ENCODE peak calls at places on chromosomes 4 and X, in five cellular contexts. I is IMR-90, N is right cardiac atrium, E is GM23338, M is colonic mucosa. H is an unnamed sample. For H3K4me1, the result is how much of the 10 kb centered on the place peaks cover.

GRCh38 chr4:172270421-172270820 is 457.2 kb downstream of the GALNTL6 start:
- DNase-seq in I (no peak), N (no peak), E (no peak), M (no peak), H (no peak)

GRCh38 chr4:153427363-153428071 is 38.6 kb upstream of the TMEM131L start:
- DNase-seq in I (peak), N (no peak), E (no peak), M (no peak), H (no peak)

GRCh38 chr4:172815499-172816175 is 353.0 kb upstream of the GALNT7 start:
- DNase-seq in I (no peak), N (no peak), E (no peak), M (peak), H (no peak)

GRCh38 chr4:15920723-15921591 is 17.6 kb downstream of the FGFBP1 start:
- DNase-seq in I (peak), N (peak), E (no peak), M (peak), H (no peak)

GRCh38 chr4:158209825-158210807 is at the start of gene TMEM144:
- DNase-seq in I (peak), N (peak), E (peak), M (peak), H (peak)

GRCh38 chr4:144611850-144612249 is 34.1 kb upstream of the HHIP start:
- DNase-seq in I (peak), N (no peak), E (peak), M (no peak), H (no peak)

GRCh38 chr4:113131621-113132020 is 82.2 kb downstream of the ANK2 start:
- DNase-seq in I (no peak), N (no peak), E (no peak), M (no peak), H (no peak)

GRCh38 chr4:120056249-120056648 is 10.4 kb downstream of the MAD2L1 start:
- DNase-seq in I (peak), N (no peak), E (no peak), M (no peak), H (no peak)

GRCh38 chr4:165971941-165972340 is 98.9 kb downstream of the TLL1 start:
- DNase-seq in I (no peak), N (no peak), E (no peak), M (no peak), H (no peak)

GRCh38 chrX:39299615-39300014 is 498.4 kb downstream of the MID1IP1 start:
- DNase-seq in I (no peak), N (no peak), E (no peak), M (no peak), H (no peak)

GRCh38 chrX:155880586-155881157 is 473 bp upstream of the VAMP7 start:
- DNase-seq in I (no peak), N (no peak), E (no peak), M (no peak), H (no peak)

GRCh38 chr4:186932196-186932595 is 208.5 kb upstream of the FAT1 start:
- DNase-seq in I (no peak), N (no peak), E (no peak), M (no peak), H (no peak)

GRCh38 chr4:24971192-24971591 is 58.4 kb upstream of the CCDC149 start:
- DNase-seq in I (no peak), N (no peak), E (no peak), M (no peak), H (no peak)

GRCh38 chr4:102324725-102325124 is 20.6 kb downstream of the SLC39A8 start:
- DNase-seq in I (no peak), N (no peak), E (no peak), M (no peak), H (no peak)

GRCh38 chrX:53476371-53476770 is 42.2 kb upstream of the HSD17B10 start:
- DNase-seq in I (peak), N (no peak), E (no peak), M (no peak), H (no peak)

GRCh38 chr4:85084371-85085170 is 118.1 kb upstream of the WDFY3 start:
- DNase-seq in I (peak), N (no peak), E (peak), M (peak), H (no peak)

GRCh38 chrX:131046596-131046995 is 11.6 kb upstream of the ARHGAP36 start:
- DNase-seq in I (no peak), N (no peak), E (no peak), M (no peak), H (no peak)

GRCh38 chr4:55736605-55737183 is 82.9 kb upstream of the EXOC1L start:
- DNase-seq in I (peak), N (no peak), E (peak), M (no peak), H (no peak)

GRCh38 chr4:4853371-4853823 is 6.1 kb upstream of the MSX1 start:
- DNase-seq in I (no peak), N (no peak), E (peak), M (no peak), H (peak)

GRCh38 chr4:75243570-75243969 is 270.6 kb downstream of the RCHY1 start:
- DNase-seq in I (no peak), N (no peak), E (no peak), M (peak), H (no peak)

GRCh38 chr4:165584916-165585315 is 206.1 kb downstream of the CPE start:
- DNase-seq in I (no peak), N (no peak), E (no peak), M (no peak), H (no peak)

GRCh38 chrX:54090880-54091279 is 46.6 kb upstream of the PHF8 start:
- DNase-seq in I (no peak), N (no peak), E (no peak), M (no peak), H (no peak)

GRCh38 chrX:72121381-72121780 is 10.3 kb downstream of the RTL5 start:
- DNase-seq in I (peak), N (peak), E (no peak), M (peak), H (peak)

GRCh38 chrX:154440623-154441357 is 3.2 kb upstream of the FAM50A start:
- DNase-seq in I (no peak), N (no peak), E (no peak), M (no peak), H (peak)

GRCh38 chr4:186628058-186628711 is 72.8 kb upstream of the MTNR1A start:
- DNase-seq in I (no peak), N (no peak), E (no peak), M (no peak), H (no peak)

GRCh38 chr4:176002007-176002623 is 63.5 kb upstream of the WDR17 start:
- DNase-seq in I (no peak), N (peak), E (peak), M (peak), H (peak)

GRCh38 chrX:8201896-8202331 is 30.8 kb upstream of the VCX2 start:
- DNase-seq in I (no peak), N (peak), E (no peak), M (no peak), H (no peak)

GRCh38 chr4:189981970-189982369 is 41.3 kb downstream of the FRG1 start:
- DNase-seq in I (no peak), N (no peak), E (no peak), M (no peak), H (no peak)

GRCh38 chrX:23742174-23742692 is 843 bp downstream of the ACOT9 start:
- DNase-seq in I (peak), N (peak), E (peak), M (peak), H (no peak)

GRCh38 chrX:44447214-44447613 is 95.4 kb downstream of the FUNDC1 start:
- DNase-seq in I (no peak), N (no peak), E (no peak), M (no peak), H (no peak)
- H3K27ac ChIP-seq in I (no peak), N (no peak), E (no peak), M (no peak), H (no peak)

GRCh38 chr4:5968246-5968645 is 50.0 kb downstream of the C4orf50 start:
- DNase-seq in I (no peak), N (no peak), E (no peak), M (no peak), H (peak)

GRCh38 chr4:5970381-5971076 is 47.7 kb downstream of the C4orf50 start:
- DNase-seq in I (no peak), N (no peak), E (no peak), M (no peak), H (peak)

GRCh38 chr4:5969777-5970176 is 48.5 kb downstream of the C4orf50 start:
- DNase-seq in I (no peak), N (no peak), E (no peak), M (no peak), H (no peak)

GRCh38 chr4:5967783-5968182 is 50.4 kb downstream of the C4orf50 start:
- DNase-seq in I (no peak), N (no peak), E (peak), M (no peak), H (peak)

GRCh38 chr4:5969336-5969735 is 48.9 kb downstream of the C4orf50 start:
- DNase-seq in I (no peak), N (no peak), E (no peak), M (no peak), H (no peak)
- H3K4me1 ChIP-seq in I (under half), N (under half), E (under half), M (under half), H (under half)

GRCh38 chrX:9646471-9647038 is 119.1 kb downstream of the GPR143 start:
- DNase-seq in I (peak), N (no peak), E (no peak), M (no peak), H (no peak)
- H3K27ac ChIP-seq in I (no peak), N (peak), E (no peak), M (no peak), H (no peak)

DNA sequence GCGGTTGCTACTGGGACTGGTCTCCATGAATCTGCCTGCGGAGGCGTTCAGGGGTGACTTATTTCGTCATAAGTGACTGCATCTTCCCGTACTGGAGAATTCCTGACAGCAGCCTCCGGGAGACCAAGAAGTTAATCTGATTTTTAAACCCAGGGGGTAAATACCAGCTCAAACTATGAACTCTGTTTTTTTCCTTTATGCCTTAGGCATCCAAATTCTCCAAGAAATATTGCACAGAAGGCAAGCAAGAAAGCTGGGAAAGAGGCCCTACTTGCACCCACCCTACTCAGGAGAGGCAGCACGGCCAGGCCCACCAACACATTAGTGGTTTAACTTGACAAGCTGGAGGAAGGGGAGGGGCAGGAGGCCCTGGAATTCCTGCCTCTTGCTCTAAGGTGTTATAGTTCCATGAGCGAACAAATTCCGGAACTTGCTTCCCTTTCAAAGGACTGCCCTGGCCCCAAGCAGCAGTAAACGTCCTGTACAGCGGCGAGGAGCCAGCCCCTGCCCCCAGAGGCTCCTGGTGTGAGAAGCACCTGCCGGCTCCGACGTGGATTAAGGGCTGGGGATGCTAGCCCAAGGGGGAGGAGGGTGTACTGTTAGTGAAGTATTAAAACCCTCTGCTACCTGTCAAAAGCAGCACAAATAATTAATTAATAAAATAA is 177.2 kb downstream of the AFAP1 start:
- DNase-seq in I (no peak), N (peak), E (no peak), M (no peak), H (peak)
- H3K4me1 ChIP-seq in I (under half), N (under half), E (under half), M (under half), H (under half)

DNA sequence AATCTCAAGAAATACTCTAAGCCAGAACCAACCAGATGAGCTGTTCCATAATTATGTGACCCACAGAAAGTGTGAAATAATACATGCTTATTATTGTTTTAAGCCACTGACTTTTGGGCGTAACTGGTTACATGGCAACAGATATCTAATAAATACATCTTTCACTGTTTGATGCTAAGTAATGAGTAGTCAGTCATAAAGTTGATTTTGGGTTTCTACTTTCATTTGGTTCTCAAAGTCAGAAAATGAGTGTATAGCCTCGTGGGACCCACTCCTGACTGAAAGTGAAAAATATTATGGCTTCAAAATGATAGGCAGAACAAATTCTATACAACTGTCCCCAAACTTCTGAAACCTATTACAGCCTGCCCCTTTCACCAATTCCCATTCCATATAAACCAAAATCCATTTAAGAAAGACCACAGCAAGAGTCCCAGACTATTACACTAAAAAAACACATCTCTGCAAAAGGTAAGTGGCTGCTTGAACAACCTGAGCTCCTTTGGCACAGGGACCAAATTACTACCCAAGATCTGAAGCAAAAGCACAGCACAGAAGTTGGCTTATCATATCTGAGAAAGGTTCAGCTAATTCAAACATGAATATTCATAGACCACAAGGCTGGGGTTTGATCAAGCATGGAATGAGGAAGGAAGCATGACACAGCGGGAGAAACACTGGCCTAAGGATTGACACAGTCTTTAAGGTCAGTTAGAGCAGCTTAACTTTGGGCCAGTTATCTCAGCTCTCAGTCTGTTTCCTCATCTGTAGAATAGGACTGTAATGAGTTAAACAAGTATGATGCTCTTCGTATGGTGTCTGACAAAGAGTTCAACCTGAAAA is 88.2 kb upstream of the CBR4 start:
- DNase-seq in I (peak), N (no peak), E (no peak), M (no peak), H (no peak)
- H3K27ac ChIP-seq in I (no peak), N (no peak), E (no peak), M (no peak), H (peak)

GRCh38 chr4:42636591-42636990 is 20.3 kb downstream of the ATP8A1 start:
- DNase-seq in I (no peak), N (no peak), E (no peak), M (no peak), H (no peak)
- H3K4me1 ChIP-seq in I (under half), N (under half), E (under half), M (under half), H (half or more)

GRCh38 chr4:125994430-125994829 is 679.7 kb downstream of the FAT4 start:
- DNase-seq in I (no peak), N (no peak), E (no peak), M (no peak), H (no peak)
- H3K27ac ChIP-seq in I (no peak), N (no peak), E (no peak), M (no peak), H (no peak)

GRCh38 chr4:7816771-7817170 is 122.9 kb downstream of the AFAP1 start:
- DNase-seq in I (no peak), N (no peak), E (no peak), M (no peak), H (no peak)
- H3K4me1 ChIP-seq in I (under half), N (under half), E (under half), M (under half), H (under half)

GRCh38 chr4:138658518-138658917 is 357.1 kb upstream of the NOCT start:
- DNase-seq in I (no peak), N (no peak), E (peak), M (no peak), H (no peak)
- H3K27ac ChIP-seq in I (no peak), N (no peak), E (peak), M (no peak), H (no peak)

H was measured in spleen.